ENCODE peak calls at places on chromosomes 11 and 22, in nine cellular contexts. One of them, this sample, is unnamed.

GRCh38 chr22:20807315-20807752 is 33.4 kb downstream of the SERPIND1 start:
- DNase-seq in HCT116: peak; percentile 8
- DNase-seq in AG04450: peak; percentile 89
- DNase-seq in psoas muscle: no peak
- DNase-seq in AG09309: peak; percentile 87
- DNase-seq in thoracic aorta: no peak
- DNase-seq in hepatocyte: peak; percentile 49
- DNase-seq in NB4: peak; percentile 85
- DNase-seq in kidney epithelial cell: peak; percentile 69
- DNase-seq in this sample: peak; percentile 87

GRCh38 chr11:29024386-29024785 is 916.2 kb downstream of the METTL15 start:
- DNase-seq in kidney epithelial cell: no peak
- DNase-seq in AG09309: no peak
- DNase-seq in NB4: no peak
- DNase-seq in AG04450: no peak
- DNase-seq in HCT116: no peak
- DNase-seq in psoas muscle: no peak
- DNase-seq in thoracic aorta: no peak
- DNase-seq in hepatocyte: no peak
- DNase-seq in this sample: no peak

GRCh38 chr22:26977741-26978140 is 320.4 kb downstream of the MIAT start:
- DNase-seq in psoas muscle: no peak
- DNase-seq in thoracic aorta: no peak
- DNase-seq in kidney epithelial cell: no peak
- DNase-seq in HCT116: no peak
- DNase-seq in NB4: peak; percentile 2
- DNase-seq in AG04450: no peak
- DNase-seq in AG09309: no peak
- DNase-seq in hepatocyte: no peak
- DNase-seq in this sample: no peak

GRCh38 chr11:108037636-108038035 is 28.9 kb downstream of the CUL5 start:
- DNase-seq in kidney epithelial cell: no peak
- DNase-seq in psoas muscle: no peak
- DNase-seq in AG09309: no peak
- DNase-seq in thoracic aorta: no peak
- DNase-seq in hepatocyte: no peak
- DNase-seq in NB4: no peak
- DNase-seq in HCT116: no peak
- DNase-seq in AG04450: peak; percentile 21
- DNase-seq in this sample: no peak

GRCh38 chr22:24063361-24063760 is 52.3 kb downstream of the CABIN1 start:
- DNase-seq in psoas muscle: no peak
- DNase-seq in AG04450: no peak
- DNase-seq in kidney epithelial cell: no peak
- DNase-seq in AG09309: no peak
- DNase-seq in HCT116: no peak
- DNase-seq in NB4: no peak
- DNase-seq in thoracic aorta: no peak
- DNase-seq in hepatocyte: no peak
- DNase-seq in this sample: no peak

GRCh38 chr11:102810943-102811528 is 13.1 kb upstream of the MMP1 start:
- DNase-seq in hepatocyte: peak; percentile 36
- DNase-seq in AG04450: no peak
- DNase-seq in psoas muscle: no peak
- DNase-seq in NB4: peak; percentile 18
- DNase-seq in kidney epithelial cell: no peak
- DNase-seq in AG09309: no peak
- DNase-seq in thoracic aorta: no peak
- DNase-seq in HCT116: no peak
- DNase-seq in this sample: no peak

GRCh38 chr11:27701262-27702105 is 1.2 kb upstream of the BDNF start:
- DNase-seq in thoracic aorta: no peak
- DNase-seq in HCT116: no peak
- DNase-seq in AG09309: peak; percentile 71
- DNase-seq in hepatocyte: peak; percentile 59
- DNase-seq in NB4: peak; percentile 18
- DNase-seq in psoas muscle: peak; percentile 16
- DNase-seq in AG04450: no peak
- DNase-seq in kidney epithelial cell: no peak
- DNase-seq in this sample: no peak

GRCh38 chr11:59719556-59719955 is 5.9 kb upstream of the OR10V1 start:
- DNase-seq in NB4: no peak
- DNase-seq in psoas muscle: no peak
- DNase-seq in kidney epithelial cell: no peak
- DNase-seq in hepatocyte: no peak
- DNase-seq in thoracic aorta: no peak
- DNase-seq in HCT116: no peak
- DNase-seq in AG04450: no peak
- DNase-seq in AG09309: no peak
- DNase-seq in this sample: no peak

GRCh38 chr11:65545853-65546216 is 12.3 kb downstream of the LTBP3 start:
- DNase-seq in psoas muscle: no peak
- DNase-seq in HCT116: no peak
- DNase-seq in AG09309: no peak
- DNase-seq in kidney epithelial cell: no peak
- DNase-seq in NB4: no peak
- DNase-seq in AG04450: no peak
- DNase-seq in thoracic aorta: no peak
- DNase-seq in hepatocyte: peak; percentile 13
- DNase-seq in this sample: no peak
- H3K4me3 ChIP-seq in psoas muscle: no peak overlapping the region
- H3K4me3 ChIP-seq in HCT116: no peak overlapping the region
- H3K4me3 ChIP-seq in AG09309: no peak overlapping the region
- H3K4me3 ChIP-seq in kidney epithelial cell: no peak overlapping the region
- H3K4me3 ChIP-seq in NB4: peak overlapping the region; percentile 43
- H3K4me3 ChIP-seq in AG04450: no peak overlapping the region
- H3K4me3 ChIP-seq in thoracic aorta: no peak overlapping the region
- H3K4me3 ChIP-seq in hepatocyte: peak overlapping the region; percentile 34
- H3K4me3 ChIP-seq in this sample: no peak overlapping the region

GRCh38 chr22:46390652-46391301 is 55.3 kb downstream of the TRMU start:
- DNase-seq in AG04450: peak; percentile 6
- DNase-seq in thoracic aorta: no peak
- DNase-seq in AG09309: peak; percentile 34
- DNase-seq in psoas muscle: peak; percentile 72
- DNase-seq in hepatocyte: no peak
- DNase-seq in HCT116: no peak
- DNase-seq in NB4: no peak
- DNase-seq in kidney epithelial cell: no peak
- DNase-seq in this sample: no peak
- TF ChIP-seq CTCF in AG04450: peak; percentile 69
- TF ChIP-seq CTCF in thoracic aorta: no peak
- TF ChIP-seq CTCF in AG09309: peak; percentile 58
- TF ChIP-seq CTCF in psoas muscle: peak; percentile 58
- TF ChIP-seq CTCF in hepatocyte: peak; percentile 13
- TF ChIP-seq CTCF in HCT116: no peak
- TF ChIP-seq CTCF in NB4: no peak
- TF ChIP-seq CTCF in kidney epithelial cell: peak; percentile 58
- TF ChIP-seq CTCF in this sample: peak; percentile 62

GRCh38 chr11:10125522-10126133 is 168.4 kb downstream of the SBF2 start:
- DNase-seq in NB4: no peak
- DNase-seq in hepatocyte: no peak
- DNase-seq in psoas muscle: no peak
- DNase-seq in AG09309: no peak
- DNase-seq in AG04450: no peak
- DNase-seq in kidney epithelial cell: no peak
- DNase-seq in HCT116: no peak
- DNase-seq in thoracic aorta: no peak
- DNase-seq in this sample: no peak
- H3K4me3 ChIP-seq in NB4: no peak overlapping the region
- H3K4me3 ChIP-seq in hepatocyte: no peak overlapping the region
- H3K4me3 ChIP-seq in psoas muscle: no peak overlapping the region
- H3K4me3 ChIP-seq in AG09309: no peak overlapping the region
- H3K4me3 ChIP-seq in AG04450: no peak overlapping the region
- H3K4me3 ChIP-seq in kidney epithelial cell: no peak overlapping the region
- H3K4me3 ChIP-seq in HCT116: no peak overlapping the region
- H3K4me3 ChIP-seq in thoracic aorta: no peak overlapping the region
- H3K4me3 ChIP-seq in this sample: no peak overlapping the region

GRCh38 chr22:43592470-43592869 is 180.7 kb downstream of the MPPED1 start:
- DNase-seq in AG09309: no peak
- DNase-seq in psoas muscle: no peak
- DNase-seq in AG04450: no peak
- DNase-seq in NB4: no peak
- DNase-seq in kidney epithelial cell: no peak
- DNase-seq in thoracic aorta: no peak
- DNase-seq in hepatocyte: no peak
- DNase-seq in HCT116: no peak
- DNase-seq in this sample: no peak
- TF ChIP-seq CTCF in AG09309: peak; percentile 14
- TF ChIP-seq CTCF in psoas muscle: no peak
- TF ChIP-seq CTCF in AG04450: peak; percentile 29
- TF ChIP-seq CTCF in NB4: no peak
- TF ChIP-seq CTCF in kidney epithelial cell: peak; percentile 8
- TF ChIP-seq CTCF in thoracic aorta: no peak
- TF ChIP-seq CTCF in hepatocyte: peak; percentile 19
- TF ChIP-seq CTCF in HCT116: peak; percentile 39
- TF ChIP-seq CTCF in this sample: no peak

DNA sequence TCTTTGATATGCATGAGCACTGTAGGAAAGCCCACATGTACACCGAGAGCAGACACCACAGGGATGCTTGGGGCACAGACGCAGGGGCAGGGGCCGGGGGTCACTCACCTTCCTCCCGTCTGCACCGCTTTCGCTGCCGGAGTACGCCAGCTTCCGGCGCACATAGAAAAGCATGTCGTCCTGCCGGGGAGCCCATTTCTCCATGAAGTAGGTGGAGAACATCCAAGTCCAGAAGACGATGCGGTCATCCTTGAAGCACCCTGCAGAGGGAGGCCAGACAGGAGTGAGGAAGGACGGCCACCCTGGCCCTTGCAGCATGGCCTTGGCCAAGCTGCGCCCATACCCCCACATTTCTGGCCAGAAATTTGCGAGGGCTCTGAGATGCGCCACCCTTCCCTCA is 28.8 kb downstream of the KIAA0930 start:
- DNase-seq in AG09309: no peak
- DNase-seq in AG04450: no peak
- DNase-seq in psoas muscle: no peak
- DNase-seq in HCT116: no peak
- DNase-seq in NB4: no peak
- DNase-seq in hepatocyte: no peak
- DNase-seq in thoracic aorta: no peak
- DNase-seq in kidney epithelial cell: no peak
- DNase-seq in this sample: no peak
- H3K4me3 ChIP-seq in AG09309: peak overlapping the region; percentile 49
- H3K4me3 ChIP-seq in AG04450: peak overlapping the region; percentile 54
- H3K4me3 ChIP-seq in psoas muscle: peak overlapping the region; percentile 57
- H3K4me3 ChIP-seq in HCT116: no peak overlapping the region
- H3K4me3 ChIP-seq in NB4: no peak overlapping the region
- H3K4me3 ChIP-seq in hepatocyte: no peak overlapping the region
- H3K4me3 ChIP-seq in thoracic aorta: peak overlapping the region; percentile 78
- H3K4me3 ChIP-seq in kidney epithelial cell: no peak overlapping the region
- H3K4me3 ChIP-seq in this sample: peak overlapping the region; percentile 46

GRCh38 chr11:75402002-75402773 is 2.9 kb downstream of the RPS3 start:
- DNase-seq in HCT116: no peak
- DNase-seq in kidney epithelial cell: no peak
- DNase-seq in NB4: no peak
- DNase-seq in AG09309: no peak
- DNase-seq in AG04450: no peak
- DNase-seq in thoracic aorta: no peak
- DNase-seq in hepatocyte: no peak
- DNase-seq in psoas muscle: no peak
- DNase-seq in this sample: no peak
- TF ChIP-seq CTCF in HCT116: peak; percentile 15
- TF ChIP-seq CTCF in kidney epithelial cell: no peak
- TF ChIP-seq CTCF in NB4: no peak
- TF ChIP-seq CTCF in AG09309: no peak
- TF ChIP-seq CTCF in AG04450: peak; percentile 8
- TF ChIP-seq CTCF in thoracic aorta: no peak
- TF ChIP-seq CTCF in hepatocyte: no peak
- TF ChIP-seq CTCF in psoas muscle: no peak
- TF ChIP-seq CTCF in this sample: no peak

This sample was measured in AG04449.